ENCODE peak calls at places on chromosomes 7 and 10, in five cellular contexts. H is CD4-positive, alpha-beta T cell; F is chondrocyte; N is dorsolateral prefrontal cortex; V is ovary. D is an unnamed sample.

GRCh38 chr10:27525819-27526218 is 21.7 kb downstream of the RAB18 start:
- DNase-seq in H (no peak), F (no peak), N (no peak), V (no peak), D (no peak)

GRCh38 chr10:24908793-24909423 is 43.5 kb downstream of the PRTFDC1 start:
- DNase-seq in H (no peak), F (no peak), N (no peak), V (no peak), D (no peak)

GRCh38 chr7:129489491-129489890 is 12.8 kb upstream of the SMKR1 start:
- DNase-seq in H (no peak), F (no peak), N (no peak), V (no peak), D (no peak)

GRCh38 chr10:77580500-77580899 is 57.1 kb downstream of the KCNMA1 start:
- DNase-seq in H (no peak), F (no peak), N (no peak), V (no peak), D (no peak)

GRCh38 chr10:17989908-17990767 is 38.4 kb downstream of the SLC39A12 start:
- DNase-seq in H (no peak), F (no peak), N (no peak), V (no peak), D (no peak)

GRCh38 chr7:128444242-128444641 is 11.4 kb upstream of the HILPDA start:
- DNase-seq in H (no peak), F (no peak), N (no peak), V (no peak), D (no peak)

GRCh38 chr7:128166603-128167315 is 74.3 kb upstream of the LEP start:
- DNase-seq in H (no peak), F (no peak), N (no peak), V (no peak), D (no peak)

GRCh38 chr10:79947083-79947415 is 1.9 kb downstream of the SFTPD start:
- DNase-seq in H (no peak), F (no peak), N (no peak), V (no peak), D (no peak)

GRCh38 chr7:93890464-93891068 is at the start of gene TFPI2:
- DNase-seq in H (no peak), F (no peak), N (no peak), V (peak), D (no peak)

GRCh38 chr10:79104264-79104954 is 35.6 kb downstream of the ZMIZ1 start:
- DNase-seq in H (no peak), F (no peak), N (no peak), V (peak), D (no peak)

GRCh38 chr10:75358121-75358520 is 43.4 kb downstream of the ZNF503 start:
- DNase-seq in H (no peak), F (no peak), N (no peak), V (no peak), D (no peak)

GRCh38 chr10:21171197-21171935 is 274.3 kb upstream of the NEBL start:
- DNase-seq in H (no peak), F (no peak), N (no peak), V (no peak), D (no peak)

GRCh38 chr10:118017850-118018249 is 28.9 kb downstream of the RAB11FIP2 start:
- DNase-seq in H (no peak), F (no peak), N (no peak), V (no peak), D (peak)

GRCh38 chr7:17772581-17773288 is 167.6 kb downstream of the SNX13 start:
- DNase-seq in H (no peak), F (no peak), N (no peak), V (no peak), D (no peak)

GRCh38 chr10:29681700-29682444 is 47.1 kb upstream of the SVIL start:
- DNase-seq in H (peak), F (no peak), N (no peak), V (no peak), D (peak)

GRCh38 chr7:150993511-150993910 is 2.7 kb downstream of the NOS3 start:
- DNase-seq in H (no peak), F (no peak), N (no peak), V (no peak), D (no peak)

GRCh38 chr7:988426-988911 is 5.5 kb downstream of the CYP2W1 start:
- DNase-seq in H (no peak), F (peak), N (no peak), V (peak), D (peak)

GRCh38 chr7:9231683-9232082 is 798.3 kb downstream of the NXPH1 start:
- DNase-seq in H (no peak), F (no peak), N (no peak), V (no peak), D (no peak)

GRCh38 chr10:69481280-69481679 is 30.0 kb downstream of the TSPAN15 start:
- DNase-seq in H (no peak), F (no peak), N (no peak), V (no peak), D (no peak)

GRCh38 chr10:36534471-36535002 is 590.9 kb upstream of the ANKRD30A start:
- DNase-seq in H (no peak), F (no peak), N (no peak), V (no peak), D (no peak)

GRCh38 chr10:24857001-24857695 is 95.3 kb downstream of the PRTFDC1 start:
- DNase-seq in H (no peak), F (no peak), N (no peak), V (no peak), D (no peak)

GRCh38 chr7:91288208-91288824 is 24.1 kb downstream of the FZD1 start:
- DNase-seq in H (no peak), F (no peak), N (no peak), V (no peak), D (peak)
- TF ChIP-seq CTCF in H (no peak), F (peak), N (peak), V (no peak), D (peak)

GRCh38 chr7:50450691-50451051 is 521 bp upstream of the FIGNL1 start:
- DNase-seq in H (peak), F (no peak), N (peak), V (no peak), D (peak)
- TF ChIP-seq CTCF in H (no peak), F (no peak), N (no peak), V (no peak), D (no peak)

GRCh38 chr7:121985476-121985875 is 112.5 kb downstream of the PTPRZ1 start:
- DNase-seq in H (no peak), F (no peak), N (no peak), V (no peak), D (no peak)
- TF ChIP-seq CTCF in H (no peak), F (no peak), N (no peak), V (no peak), D (no peak)

DNA sequence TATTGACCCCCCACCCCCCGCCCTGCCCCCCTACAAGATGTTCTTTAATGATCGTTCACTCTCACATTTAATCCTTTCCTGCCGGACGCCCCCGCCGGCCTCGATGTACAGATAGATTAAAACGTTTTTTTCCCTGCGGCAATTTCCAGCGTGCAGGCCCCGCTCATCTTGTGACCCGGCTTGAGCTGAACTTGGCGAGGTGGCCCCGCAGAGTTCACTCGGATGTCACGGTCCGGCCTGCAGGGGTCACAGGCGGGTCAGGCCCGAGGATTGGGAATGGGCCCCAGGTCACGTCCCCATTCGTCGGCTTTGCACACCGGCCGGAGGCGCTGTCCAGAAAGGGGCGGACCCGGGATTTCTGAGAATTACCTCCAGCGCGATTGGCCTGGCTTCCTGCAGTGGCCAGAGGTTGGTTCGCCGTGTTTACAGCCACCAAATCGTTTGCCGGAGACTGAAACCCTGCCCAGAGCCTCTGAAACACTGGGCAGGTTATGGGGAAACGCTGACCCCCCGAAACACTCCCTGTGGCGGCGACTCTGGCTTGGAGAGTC is 1.9 kb upstream of the CYP26A1 start:
- DNase-seq in H (no peak), F (no peak), N (no peak), V (no peak), D (no peak)
- TF ChIP-seq CTCF in H (no peak), F (peak), N (no peak), V (no peak), D (no peak)

GRCh38 chr10:123451607-123452245 is 214.4 kb upstream of the GPR26 start:
- DNase-seq in H (no peak), F (no peak), N (no peak), V (no peak), D (no peak)

GRCh38 chr10:123454987-123455386 is 211.2 kb upstream of the GPR26 start:
- DNase-seq in H (no peak), F (no peak), N (no peak), V (no peak), D (no peak)

GRCh38 chr10:123458933-123459332 is 207.2 kb upstream of the GPR26 start:
- DNase-seq in H (no peak), F (no peak), N (no peak), V (no peak), D (no peak)

GRCh38 chr10:123459371-123460224 is 206.6 kb upstream of the GPR26 start:
- DNase-seq in H (no peak), F (no peak), N (no peak), V (no peak), D (no peak)

DNA sequence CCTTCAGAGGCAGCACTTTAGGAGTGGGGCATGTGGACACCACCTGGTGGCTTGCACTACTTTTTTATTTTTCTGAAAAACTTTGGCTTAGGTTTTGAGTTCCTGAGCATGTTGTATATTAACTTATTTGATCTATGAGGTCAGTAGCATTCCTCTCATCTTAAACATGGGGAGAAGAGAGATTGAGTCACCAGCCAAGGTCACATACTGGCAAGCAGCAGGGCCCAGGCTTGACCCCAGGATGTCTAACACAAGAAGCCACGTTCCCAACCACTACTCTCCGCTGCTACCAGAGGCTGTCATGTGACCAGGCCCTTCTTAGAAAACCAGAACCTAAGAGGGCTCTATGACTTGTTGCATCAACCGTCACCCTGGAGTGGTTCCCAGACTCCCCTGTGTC is 210.3 kb upstream of the GPR26 start:
- DNase-seq in H (no peak), F (no peak), N (no peak), V (no peak), D (no peak)
- TF ChIP-seq CTCF in H (no peak), F (no peak), N (no peak), V (no peak), D (no peak)

DNA sequence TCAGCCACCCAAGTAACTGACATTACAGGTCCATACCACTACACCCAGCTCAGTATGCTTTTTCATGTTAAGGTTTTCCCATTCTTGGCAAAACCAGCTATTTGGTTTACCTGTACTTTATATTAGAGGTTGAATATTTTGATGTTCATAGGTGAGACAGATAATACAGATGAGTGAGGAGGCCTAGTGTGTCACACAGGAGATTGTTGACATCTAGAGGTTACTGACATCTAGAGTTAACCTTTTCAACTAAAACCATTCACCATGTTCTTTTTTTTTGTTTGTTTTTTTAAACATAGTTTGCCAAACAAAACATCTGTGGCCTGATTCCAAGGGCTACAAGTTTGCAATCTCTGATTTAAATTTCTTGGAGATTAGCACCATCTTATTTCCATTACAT is 8.0 kb downstream of the GHITM start:
- DNase-seq in H (no peak), F (no peak), N (no peak), V (no peak), D (no peak)
- TF ChIP-seq CTCF in H (no peak), F (no peak), N (no peak), V (no peak), D (no peak)

GRCh38 chr7:140005341-140005740 is 57.4 kb downstream of the PARP12 start:
- DNase-seq in H (no peak), F (peak), N (no peak), V (no peak), D (no peak)

GRCh38 chr7:140004672-140005071 is 58.1 kb downstream of the PARP12 start:
- DNase-seq in H (no peak), F (peak), N (no peak), V (no peak), D (no peak)

GRCh38 chr7:140006600-140006999 is 56.2 kb downstream of the PARP12 start:
- DNase-seq in H (no peak), F (peak), N (no peak), V (no peak), D (no peak)

GRCh38 chr7:140005754-140006503 is 56.8 kb downstream of the PARP12 start:
- DNase-seq in H (no peak), F (peak), N (no peak), V (no peak), D (no peak)

GRCh38 chr7:140003913-140004382 is 58.8 kb downstream of the PARP12 start:
- DNase-seq in H (no peak), F (peak), N (no peak), V (no peak), D (no peak)
- TF ChIP-seq CTCF in H (peak), F (peak), N (peak), V (no peak), D (peak)

DNA sequence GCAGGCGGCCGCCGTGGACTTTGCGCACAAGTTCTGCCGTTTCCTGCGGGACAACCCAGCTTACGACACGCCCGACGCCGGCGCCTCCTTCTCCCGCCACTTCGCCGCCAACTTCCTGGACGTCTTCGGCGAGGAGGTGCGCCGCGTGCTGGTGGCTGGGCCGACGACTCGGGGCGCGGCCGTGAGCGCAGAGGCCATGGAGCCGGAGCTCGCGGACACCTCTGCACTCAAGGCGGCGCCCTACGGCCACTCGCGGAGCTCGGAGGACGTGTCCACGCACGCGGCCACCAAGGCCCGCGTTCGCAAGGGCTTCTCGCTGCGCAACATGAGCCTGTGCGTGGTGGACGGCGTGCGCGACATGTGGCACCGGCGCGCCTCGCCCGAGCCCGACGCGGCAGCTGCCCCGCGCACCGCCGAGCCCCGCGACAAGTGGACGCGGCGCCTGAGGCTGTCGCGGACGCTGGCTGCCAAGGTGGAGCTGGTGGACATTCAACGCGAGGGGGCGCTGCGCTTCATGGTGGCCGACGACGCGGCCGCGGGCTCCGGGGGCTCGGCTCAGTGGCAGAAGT is 14.1 kb downstream of the SH2B2 start:
- DNase-seq in H (no peak), F (no peak), N (no peak), V (no peak), D (no peak)
- TF ChIP-seq CTCF in H (no peak), F (peak), N (no peak), V (no peak), D (no peak)

DNA sequence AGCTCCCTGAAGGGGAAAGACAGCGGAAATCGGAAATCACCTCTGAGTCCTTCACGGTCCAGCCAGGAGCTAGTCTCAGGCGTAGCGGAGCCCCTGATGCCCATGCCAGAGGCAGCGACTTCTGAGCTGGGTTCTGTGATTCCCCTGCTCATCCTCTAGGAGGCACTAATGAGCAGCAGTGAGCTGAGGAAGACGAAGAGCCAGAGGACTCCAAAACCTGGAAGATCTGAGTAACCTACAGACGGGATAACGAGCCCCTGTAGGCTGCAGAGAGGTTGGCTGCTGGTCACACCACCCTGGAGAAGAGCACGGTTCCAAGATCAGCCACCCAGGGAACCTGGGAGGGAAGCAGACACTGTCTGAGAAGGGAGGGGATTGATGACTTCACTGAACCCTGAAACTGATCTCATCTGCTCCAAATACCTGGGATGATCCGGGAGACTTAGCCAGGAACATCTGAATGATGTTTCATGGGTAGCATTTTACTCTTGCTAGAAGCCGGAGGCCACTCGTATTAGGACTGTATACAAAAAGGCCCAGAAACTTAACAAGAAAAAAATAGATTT is 304.1 kb downstream of the PAXIP1 start:
- DNase-seq in H (no peak), F (no peak), N (no peak), V (no peak), D (no peak)
- TF ChIP-seq CTCF in H (no peak), F (no peak), N (peak), V (no peak), D (no peak)

DNA sequence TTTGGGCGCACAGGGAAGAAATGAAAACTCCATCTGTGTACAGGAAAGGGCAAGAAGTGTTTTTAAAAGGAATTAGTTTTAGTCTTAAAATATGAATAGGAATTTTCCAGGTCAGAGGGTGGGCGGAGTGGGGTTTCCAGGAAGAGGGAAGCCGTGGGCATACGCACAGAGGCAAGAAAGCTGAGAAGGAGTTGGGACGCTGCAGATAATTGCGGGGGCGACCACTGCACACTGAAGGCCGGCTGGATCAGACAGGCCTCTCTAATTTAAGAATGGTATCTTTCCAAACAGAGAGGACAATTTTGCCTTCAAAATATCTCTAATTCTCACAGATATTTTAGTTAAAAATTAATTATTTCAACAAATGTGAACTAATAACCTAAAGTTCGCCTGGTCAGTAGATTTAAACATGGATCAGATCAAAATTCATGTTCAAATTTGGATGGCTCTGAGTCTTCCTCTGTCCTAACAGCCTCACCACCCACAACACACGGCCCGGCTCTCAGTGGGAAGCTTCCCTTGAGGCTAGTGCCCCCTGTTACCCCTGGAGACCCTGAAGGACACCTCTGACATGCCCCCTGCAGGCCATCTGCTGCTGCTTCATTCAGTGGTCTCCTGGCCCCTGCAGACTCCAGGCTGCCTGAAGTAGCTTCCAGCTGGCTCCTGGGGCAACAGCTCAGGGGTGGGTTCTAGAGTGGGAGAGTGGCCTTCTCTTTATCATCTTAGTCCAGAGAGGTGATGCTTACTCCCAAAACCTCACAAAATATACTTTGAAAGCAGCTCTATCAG is 189.3 kb upstream of the INHBA start:
- DNase-seq in H (no peak), F (no peak), N (no peak), V (no peak), D (no peak)
- TF ChIP-seq CTCF in H (no peak), F (peak), N (no peak), V (no peak), D (no peak)

D was measured in left lung.